ENCODE peak calls at places on chromosomes 16 and 17, in ten cellular contexts. One of them, this sample, is unnamed.

GRCh38 chr17:33302394-33302793 is 9.3 kb upstream of the ASIC2 start:
- DNase-seq in esophagus muscularis mucosa: no peak
- DNase-seq in SK-N-SH: no peak
- DNase-seq in suprapubic skin: no peak
- DNase-seq in GM12878: no peak
- DNase-seq in H1: no peak
- DNase-seq in sigmoid colon: no peak
- DNase-seq in HepG2: no peak
- DNase-seq in upper lobe of left lung: no peak
- DNase-seq in transverse colon: no peak
- DNase-seq in this sample: no peak

GRCh38 chr16:10992112-10992511 is 47.7 kb downstream of the CLEC16A start:
- DNase-seq in sigmoid colon: no peak
- DNase-seq in esophagus muscularis mucosa: no peak
- DNase-seq in upper lobe of left lung: no peak
- DNase-seq in HepG2: no peak
- DNase-seq in SK-N-SH: no peak
- DNase-seq in H1: no peak
- DNase-seq in GM12878: no peak
- DNase-seq in suprapubic skin: no peak
- DNase-seq in transverse colon: no peak
- DNase-seq in this sample: no peak

GRCh38 chr17:34390649-34391048 is 27.6 kb upstream of the CCL1 start:
- DNase-seq in H1: no peak
- DNase-seq in sigmoid colon: no peak
- DNase-seq in suprapubic skin: no peak
- DNase-seq in HepG2: no peak
- DNase-seq in GM12878: no peak
- DNase-seq in SK-N-SH: no peak
- DNase-seq in esophagus muscularis mucosa: no peak
- DNase-seq in transverse colon: no peak
- DNase-seq in upper lobe of left lung: no peak
- DNase-seq in this sample: no peak

GRCh38 chr16:77171750-77172635 is 19.0 kb upstream of the MON1B start:
- DNase-seq in transverse colon: no peak
- DNase-seq in upper lobe of left lung: no peak
- DNase-seq in sigmoid colon: no peak
- DNase-seq in GM12878: no peak
- DNase-seq in HepG2: peak
- DNase-seq in esophagus muscularis mucosa: no peak
- DNase-seq in H1: no peak
- DNase-seq in SK-N-SH: peak
- DNase-seq in suprapubic skin: no peak
- DNase-seq in this sample: no peak

GRCh38 chr16:7509919-7510705 is 177.5 kb downstream of the RBFOX1 start:
- DNase-seq in esophagus muscularis mucosa: no peak
- DNase-seq in GM12878: no peak
- DNase-seq in sigmoid colon: no peak
- DNase-seq in suprapubic skin: no peak
- DNase-seq in upper lobe of left lung: no peak
- DNase-seq in transverse colon: no peak
- DNase-seq in SK-N-SH: peak
- DNase-seq in H1: no peak
- DNase-seq in HepG2: no peak
- DNase-seq in this sample: no peak

GRCh38 chr17:1713878-1714487 is 3.8 kb upstream of the TLCD2 start:
- DNase-seq in sigmoid colon: no peak
- DNase-seq in upper lobe of left lung: no peak
- DNase-seq in GM12878: no peak
- DNase-seq in H1: peak
- DNase-seq in esophagus muscularis mucosa: no peak
- DNase-seq in SK-N-SH: peak
- DNase-seq in suprapubic skin: no peak
- DNase-seq in HepG2: peak
- DNase-seq in transverse colon: peak
- DNase-seq in this sample: peak

GRCh38 chr17:49217651-49218413 is 7.3 kb downstream of the ABI3 start:
- DNase-seq in sigmoid colon: peak
- DNase-seq in suprapubic skin: no peak
- DNase-seq in upper lobe of left lung: peak
- DNase-seq in transverse colon: peak
- DNase-seq in GM12878: peak
- DNase-seq in esophagus muscularis mucosa: no peak
- DNase-seq in SK-N-SH: peak
- DNase-seq in H1: no peak
- DNase-seq in HepG2: no peak
- DNase-seq in this sample: peak

GRCh38 chr16:29891525-29892457 is 7.6 kb downstream of the SEZ6L2 start:
- DNase-seq in suprapubic skin: no peak
- DNase-seq in upper lobe of left lung: peak
- DNase-seq in HepG2: peak
- DNase-seq in GM12878: no peak
- DNase-seq in SK-N-SH: no peak
- DNase-seq in transverse colon: no peak
- DNase-seq in sigmoid colon: no peak
- DNase-seq in H1: no peak
- DNase-seq in esophagus muscularis mucosa: no peak
- DNase-seq in this sample: no peak

GRCh38 chr17:49525831-49526741 is 31.0 kb downstream of the NGFR start:
- DNase-seq in HepG2: no peak
- DNase-seq in suprapubic skin: peak
- DNase-seq in sigmoid colon: peak
- DNase-seq in upper lobe of left lung: no peak
- DNase-seq in SK-N-SH: peak
- DNase-seq in GM12878: no peak
- DNase-seq in esophagus muscularis mucosa: no peak
- DNase-seq in H1: peak
- DNase-seq in transverse colon: no peak
- DNase-seq in this sample: no peak

GRCh38 chr17:7886227-7887037 is 2.2 kb upstream of the CHD3 start:
- DNase-seq in transverse colon: peak
- DNase-seq in sigmoid colon: peak
- DNase-seq in upper lobe of left lung: peak
- DNase-seq in suprapubic skin: peak
- DNase-seq in SK-N-SH: peak
- DNase-seq in GM12878: no peak
- DNase-seq in HepG2: no peak
- DNase-seq in H1: peak
- DNase-seq in esophagus muscularis mucosa: no peak
- DNase-seq in this sample: peak

GRCh38 chr17:31918701-31919128 is 17.2 kb upstream of the UTP6 start:
- DNase-seq in upper lobe of left lung: no peak
- DNase-seq in HepG2: peak
- DNase-seq in esophagus muscularis mucosa: no peak
- DNase-seq in H1: no peak
- DNase-seq in transverse colon: no peak
- DNase-seq in SK-N-SH: no peak
- DNase-seq in sigmoid colon: no peak
- DNase-seq in GM12878: no peak
- DNase-seq in suprapubic skin: no peak
- DNase-seq in this sample: no peak

GRCh38 chr17:71634376-71634775 is 486.4 kb upstream of the SOX9 start:
- DNase-seq in upper lobe of left lung: no peak
- DNase-seq in GM12878: no peak
- DNase-seq in H1: no peak
- DNase-seq in esophagus muscularis mucosa: no peak
- DNase-seq in sigmoid colon: no peak
- DNase-seq in transverse colon: no peak
- DNase-seq in SK-N-SH: no peak
- DNase-seq in suprapubic skin: no peak
- DNase-seq in HepG2: no peak
- DNase-seq in this sample: no peak

GRCh38 chr16:89011909-89012621 is 35.1 kb upstream of the CBFA2T3 start:
- DNase-seq in upper lobe of left lung: no peak
- DNase-seq in transverse colon: no peak
- DNase-seq in SK-N-SH: no peak
- DNase-seq in H1: no peak
- DNase-seq in suprapubic skin: peak
- DNase-seq in esophagus muscularis mucosa: no peak
- DNase-seq in sigmoid colon: peak
- DNase-seq in GM12878: no peak
- DNase-seq in HepG2: no peak
- DNase-seq in this sample: no peak

GRCh38 chr17:43905985-43906852 is 1.1 kb downstream of the MPP2 start:
- DNase-seq in sigmoid colon: peak
- DNase-seq in H1: peak
- DNase-seq in HepG2: peak
- DNase-seq in suprapubic skin: peak
- DNase-seq in GM12878: no peak
- DNase-seq in upper lobe of left lung: peak
- DNase-seq in esophagus muscularis mucosa: peak
- DNase-seq in SK-N-SH: peak
- DNase-seq in transverse colon: peak
- DNase-seq in this sample: peak

GRCh38 chr17:74947041-74947754 is 11.5 kb downstream of the OTOP3 start:
- DNase-seq in HepG2: no peak
- DNase-seq in esophagus muscularis mucosa: no peak
- DNase-seq in sigmoid colon: no peak
- DNase-seq in H1: no peak
- DNase-seq in transverse colon: no peak
- DNase-seq in GM12878: no peak
- DNase-seq in SK-N-SH: no peak
- DNase-seq in suprapubic skin: no peak
- DNase-seq in upper lobe of left lung: no peak
- DNase-seq in this sample: no peak

GRCh38 chr16:19559242-19559910 is 3.9 kb downstream of the VPS35L start:
- DNase-seq in H1: peak
- DNase-seq in suprapubic skin: no peak
- DNase-seq in transverse colon: no peak
- DNase-seq in SK-N-SH: peak
- DNase-seq in GM12878: no peak
- DNase-seq in sigmoid colon: no peak
- DNase-seq in esophagus muscularis mucosa: no peak
- DNase-seq in upper lobe of left lung: no peak
- DNase-seq in HepG2: peak
- DNase-seq in this sample: no peak
- TF ChIP-seq EP300 in H1: no peak
- TF ChIP-seq EP300 in suprapubic skin: no peak
- TF ChIP-seq EP300 in transverse colon: no peak
- TF ChIP-seq EP300 in SK-N-SH: no peak
- TF ChIP-seq EP300 in GM12878: no peak
- TF ChIP-seq EP300 in sigmoid colon: no peak
- TF ChIP-seq EP300 in esophagus muscularis mucosa: no peak
- TF ChIP-seq EP300 in upper lobe of left lung: no peak
- TF ChIP-seq EP300 in HepG2: no peak
- TF ChIP-seq EP300 in this sample: no peak

GRCh38 chr17:79042421-79043190 is 18.6 kb downstream of the C1QTNF1 start:
- DNase-seq in H1: peak
- DNase-seq in suprapubic skin: no peak
- DNase-seq in upper lobe of left lung: peak
- DNase-seq in SK-N-SH: peak
- DNase-seq in esophagus muscularis mucosa: no peak
- DNase-seq in transverse colon: peak
- DNase-seq in GM12878: no peak
- DNase-seq in HepG2: peak
- DNase-seq in sigmoid colon: peak
- DNase-seq in this sample: peak
- TF ChIP-seq CTCF in H1: peak
- TF ChIP-seq CTCF in suprapubic skin: peak
- TF ChIP-seq CTCF in upper lobe of left lung: peak
- TF ChIP-seq CTCF in SK-N-SH: peak
- TF ChIP-seq CTCF in esophagus muscularis mucosa: peak
- TF ChIP-seq CTCF in transverse colon: peak
- TF ChIP-seq CTCF in GM12878: peak
- TF ChIP-seq CTCF in HepG2: peak
- TF ChIP-seq CTCF in sigmoid colon: peak
- TF ChIP-seq CTCF in this sample: no peak

GRCh38 chr16:81657224-81657623 is 121.9 kb upstream of the PLCG2 start:
- DNase-seq in transverse colon: no peak
- DNase-seq in HepG2: no peak
- DNase-seq in SK-N-SH: no peak
- DNase-seq in upper lobe of left lung: no peak
- DNase-seq in H1: no peak
- DNase-seq in suprapubic skin: no peak
- DNase-seq in esophagus muscularis mucosa: no peak
- DNase-seq in sigmoid colon: no peak
- DNase-seq in GM12878: peak
- DNase-seq in this sample: no peak
- TF ChIP-seq POLR2AphosphoS5 in transverse colon: peak
- TF ChIP-seq POLR2AphosphoS5 in HepG2: no peak
- TF ChIP-seq POLR2AphosphoS5 in SK-N-SH: no peak
- TF ChIP-seq POLR2AphosphoS5 in upper lobe of left lung: no peak
- TF ChIP-seq POLR2AphosphoS5 in H1: no peak
- TF ChIP-seq POLR2AphosphoS5 in suprapubic skin: no peak
- TF ChIP-seq POLR2AphosphoS5 in esophagus muscularis mucosa: no peak
- TF ChIP-seq POLR2AphosphoS5 in sigmoid colon: peak
- TF ChIP-seq POLR2AphosphoS5 in GM12878: no peak
- TF ChIP-seq POLR2AphosphoS5 in this sample: peak

DNA sequence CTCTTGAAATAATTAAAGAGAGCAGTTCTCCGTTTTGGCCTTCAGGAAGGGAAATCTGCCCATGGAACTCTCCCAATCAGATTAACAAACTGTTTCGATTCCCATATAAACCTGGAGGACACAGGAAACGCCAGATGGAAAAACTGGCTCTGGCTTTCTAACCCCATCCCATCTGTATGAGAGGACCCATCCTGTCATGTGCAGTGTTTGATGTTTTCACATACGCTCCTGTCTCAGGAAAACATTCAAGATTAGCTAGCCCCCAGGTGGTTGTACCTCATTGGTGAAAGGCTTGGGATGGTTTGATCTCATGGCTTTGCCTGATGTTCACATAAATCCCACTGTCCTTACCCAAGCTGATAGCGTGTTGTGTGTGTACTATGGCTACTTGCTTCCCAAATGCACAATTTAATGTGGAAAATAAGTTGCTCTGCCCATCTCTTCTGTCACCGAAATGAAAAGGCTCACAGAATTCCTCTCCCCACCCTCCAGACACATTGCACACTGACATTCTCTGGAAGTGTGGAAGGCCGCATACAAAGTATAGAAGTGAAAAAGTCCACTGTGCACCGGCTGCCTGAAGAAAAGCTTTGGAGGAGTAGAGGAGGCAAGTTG is 18.2 kb upstream of the ERN1 start:
- DNase-seq in SK-N-SH: peak
- DNase-seq in H1: no peak
- DNase-seq in GM12878: no peak
- DNase-seq in suprapubic skin: no peak
- DNase-seq in HepG2: peak
- DNase-seq in sigmoid colon: no peak
- DNase-seq in upper lobe of left lung: no peak
- DNase-seq in transverse colon: no peak
- DNase-seq in esophagus muscularis mucosa: no peak
- DNase-seq in this sample: no peak
- TF ChIP-seq EP300 in SK-N-SH: peak
- TF ChIP-seq EP300 in H1: no peak
- TF ChIP-seq EP300 in GM12878: no peak
- TF ChIP-seq EP300 in suprapubic skin: no peak
- TF ChIP-seq EP300 in HepG2: no peak
- TF ChIP-seq EP300 in sigmoid colon: no peak
- TF ChIP-seq EP300 in upper lobe of left lung: no peak
- TF ChIP-seq EP300 in transverse colon: no peak
- TF ChIP-seq EP300 in esophagus muscularis mucosa: no peak
- TF ChIP-seq EP300 in this sample: no peak

GRCh38 chr16:1788095-1788707 is 5.3 kb downstream of the IGFALS start:
- DNase-seq in esophagus muscularis mucosa: no peak
- DNase-seq in GM12878: no peak
- DNase-seq in transverse colon: no peak
- DNase-seq in suprapubic skin: no peak
- DNase-seq in SK-N-SH: no peak
- DNase-seq in H1: no peak
- DNase-seq in sigmoid colon: peak
- DNase-seq in upper lobe of left lung: no peak
- DNase-seq in HepG2: no peak
- DNase-seq in this sample: no peak
- TF ChIP-seq CTCF in esophagus muscularis mucosa: no peak
- TF ChIP-seq CTCF in GM12878: no peak
- TF ChIP-seq CTCF in transverse colon: no peak
- TF ChIP-seq CTCF in suprapubic skin: no peak
- TF ChIP-seq CTCF in SK-N-SH: no peak
- TF ChIP-seq CTCF in H1: no peak
- TF ChIP-seq CTCF in sigmoid colon: no peak
- TF ChIP-seq CTCF in upper lobe of left lung: no peak
- TF ChIP-seq CTCF in HepG2: no peak
- TF ChIP-seq CTCF in this sample: no peak

GRCh38 chr17:76131692-76132573 is 9.1 kb downstream of the FOXJ1 start:
- DNase-seq in H1: no peak
- DNase-seq in HepG2: peak
- DNase-seq in GM12878: no peak
- DNase-seq in suprapubic skin: no peak
- DNase-seq in sigmoid colon: no peak
- DNase-seq in esophagus muscularis mucosa: no peak
- DNase-seq in SK-N-SH: no peak
- DNase-seq in transverse colon: no peak
- DNase-seq in upper lobe of left lung: no peak
- DNase-seq in this sample: no peak
- TF ChIP-seq POLR2AphosphoS5 in H1: no peak
- TF ChIP-seq POLR2AphosphoS5 in HepG2: no peak
- TF ChIP-seq POLR2AphosphoS5 in GM12878: no peak
- TF ChIP-seq POLR2AphosphoS5 in suprapubic skin: no peak
- TF ChIP-seq POLR2AphosphoS5 in sigmoid colon: no peak
- TF ChIP-seq POLR2AphosphoS5 in esophagus muscularis mucosa: no peak
- TF ChIP-seq POLR2AphosphoS5 in SK-N-SH: no peak
- TF ChIP-seq POLR2AphosphoS5 in transverse colon: no peak
- TF ChIP-seq POLR2AphosphoS5 in upper lobe of left lung: no peak
- TF ChIP-seq POLR2AphosphoS5 in this sample: no peak

This sample was measured in stomach.